ENCODE peak calls at places on chromosome 9, in eight cellular contexts. S, O, I, P, R, B, A and E are unnamed samples.

GRCh38 chr9:13322828-13323550 is 43.5 kb upstream of the MPDZ start:
- DNase-seq in S (no peak), P (no peak), O (no peak), R (no peak), A (no peak), I (peak; percentile 28), B (no peak), E (no peak)

GRCh38 chr9:130681769-130682489 is 11.7 kb upstream of the EXOSC2 start:
- DNase-seq in S (peak; percentile 53), O (no peak), P (peak; percentile 34), I (peak; percentile 57), A (no peak), R (no peak), B (no peak), E (no peak)

GRCh38 chr9:117116084-117116483 is 298.8 kb downstream of the ASTN2 start:
- DNase-seq in B (no peak), P (no peak), A (no peak), O (no peak), S (no peak), R (no peak), I (no peak), E (no peak)

GRCh38 chr9:6106576-6107339 is 91.3 kb upstream of the RANBP6 start:
- DNase-seq in I (peak; percentile 57), A (peak; percentile 28), O (peak; percentile 37), P (no peak), B (no peak), S (peak; percentile 17), R (no peak), E (no peak)

GRCh38 chr9:93252116-93252780 is 68.3 kb downstream of the WNK2 start:
- DNase-seq in S (no peak), I (no peak), O (no peak), R (no peak), P (no peak), B (no peak), A (no peak), E (no peak)

GRCh38 chr9:93467462-93467861 is 14.1 kb upstream of the FAM120AOS start:
- DNase-seq in P (no peak), O (no peak), S (no peak), B (no peak), R (no peak), I (no peak), A (no peak), E (peak; percentile 36)

GRCh38 chr9:80292231-80292630 is 720.5 kb downstream of the TLE4 start:
- DNase-seq in O (no peak), I (no peak), R (no peak), S (no peak), A (no peak), P (no peak), B (no peak), E (no peak)

GRCh38 chr9:15513335-15513734 is 2.6 kb upstream of the PSIP1 start:
- DNase-seq in B (no peak), P (no peak), I (peak; percentile 80), A (no peak), R (no peak), S (peak; percentile 9), O (no peak), E (no peak)

GRCh38 chr9:115036691-115037090 is 81.3 kb downstream of the TNC start:
- DNase-seq in B (no peak), R (no peak), P (no peak), O (no peak), S (no peak), A (no peak), I (no peak), E (no peak)

GRCh38 chr9:12195456-12195855 is 497.7 kb upstream of the TYRP1 start:
- DNase-seq in A (no peak), B (no peak), P (no peak), I (no peak), R (no peak), S (no peak), O (no peak), E (no peak)

GRCh38 chr9:19331877-19332276 is 48.2 kb downstream of the RPS6 start:
- DNase-seq in A (no peak), B (no peak), P (no peak), O (no peak), S (no peak), I (no peak), R (no peak), E (no peak)

GRCh38 chr9:16516887-16517286 is 353.6 kb downstream of the BNC2 start:
- DNase-seq in A (no peak), P (no peak), B (no peak), S (no peak), O (peak; percentile 24), R (no peak), I (no peak), E (no peak)

GRCh38 chr9:91882628-91883027 is 67.4 kb downstream of the ROR2 start:
- DNase-seq in A (no peak), I (no peak), P (no peak), R (no peak), S (no peak), B (no peak), O (no peak), E (no peak)

GRCh38 chr9:81132318-81132717 is 557.0 kb downstream of the TLE1 start:
- DNase-seq in A (no peak), R (no peak), B (no peak), S (no peak), I (no peak), P (no peak), O (no peak), E (no peak)

GRCh38 chr9:85142461-85143401 is 473.2 kb downstream of the NTRK2 start:
- DNase-seq in O (peak; percentile 17), B (no peak), A (peak; percentile 66), R (no peak), S (peak; percentile 17), I (no peak), P (no peak), E (no peak)

GRCh38 chr9:12497790-12498189 is 195.4 kb upstream of the TYRP1 start:
- DNase-seq in S (no peak), O (no peak), I (no peak), P (no peak), B (no peak), A (no peak), R (no peak), E (no peak)

GRCh38 chr9:71487046-71487445 is 281.3 kb downstream of the CEMIP2 start:
- DNase-seq in R (no peak), S (no peak), A (no peak), O (no peak), P (no peak), B (no peak), I (peak; percentile 52), E (no peak)

GRCh38 chr9:135230386-135230765 is 142.9 kb downstream of the OLFM1 start:
- DNase-seq in R (no peak), A (no peak), O (no peak), I (peak; percentile 17), P (no peak), S (no peak), B (no peak), E (no peak)

GRCh38 chr9:99054581-99054980 is 50.3 kb upstream of the TGFBR1 start:
- DNase-seq in A (no peak), S (peak; percentile 54), R (no peak), B (no peak), O (no peak), P (no peak), I (no peak), E (no peak)

GRCh38 chr9:135588886-135589595 is 27.5 kb downstream of the PAEP start:
- DNase-seq in A (no peak), I (peak; percentile 20), O (no peak), R (no peak), P (no peak), B (peak; percentile 66), S (no peak), E (no peak)

GRCh38 chr9:133977421-133978201 is 14.5 kb downstream of the VAV2 start:
- DNase-seq in S (no peak), R (no peak), I (no peak), A (no peak), B (no peak), P (no peak), O (no peak), E (no peak)

GRCh38 chr9:72506615-72507014 is 14.8 kb upstream of the TMC1 start:
- DNase-seq in R (no peak), S (no peak), B (no peak), I (no peak), P (no peak), O (no peak), A (no peak), E (no peak)

GRCh38 chr9:135579889-135580660 is 18.5 kb downstream of the PAEP start:
- DNase-seq in P (no peak), S (no peak), B (peak; percentile 55), O (no peak), A (no peak), I (no peak), R (no peak), E (no peak)

GRCh38 chr9:93058357-93059096 is at the start of gene SUSD3:
- DNase-seq in I (peak; percentile 89), R (peak; percentile 71), B (no peak), P (no peak), O (peak; percentile 12), A (no peak), S (peak; percentile 65), E (no peak)

GRCh38 chr9:107131108-107131799 is 151.8 kb upstream of the RAD23B start:
- DNase-seq in S (peak; percentile 17), B (no peak), P (no peak), R (no peak), A (no peak), O (no peak), I (peak; percentile 36), E (no peak)

GRCh38 chr9:71249729-71250317 is 128.4 kb upstream of the TRPM3 start:
- DNase-seq in I (no peak), A (peak; percentile 61), S (peak; percentile 37), O (peak; percentile 81), P (no peak), B (no peak), R (no peak), E (no peak)

GRCh38 chr9:117091529-117091928 is 323.3 kb downstream of the ASTN2 start:
- DNase-seq in I (peak; percentile 43), O (no peak), B (no peak), S (no peak), R (no peak), A (no peak), P (no peak), E (no peak)

GRCh38 chr9:121566401-121567141 is 66.9 kb upstream of the GGTA1 start:
- DNase-seq in R (no peak), O (peak; percentile 27), A (no peak), P (peak; percentile 71), S (peak; percentile 76), B (no peak), I (no peak), E (no peak)

GRCh38 chr9:982660-983240 is 6.3 kb downstream of the DMRT3 start:
- DNase-seq in B (no peak), P (no peak), O (no peak), R (no peak), S (peak; percentile 75), A (no peak), I (no peak), E (no peak)

GRCh38 chr9:90770339-90770738 is 31.3 kb upstream of the SYK start:
- DNase-seq in P (no peak), R (no peak), A (peak; percentile 24), S (no peak), O (no peak), I (no peak), B (no peak), E (no peak)

GRCh38 chr9:80351612-80352011 is 779.8 kb downstream of the TLE4 start:
- DNase-seq in O (no peak), B (no peak), S (no peak), I (no peak), A (no peak), R (no peak), P (no peak), E (no peak)

GRCh38 chr9:4382722-4383317 is 83.0 kb upstream of the GLIS3 start:
- DNase-seq in O (peak; percentile 69), I (no peak), S (peak; percentile 42), B (no peak), A (no peak), R (no peak), P (no peak), E (peak; percentile 6)

GRCh38 chr9:97852399-97853055 is 499 bp upstream of the FOXE1 start:
- DNase-seq in B (no peak), I (peak; percentile 58), A (no peak), P (no peak), S (no peak), R (no peak), O (no peak), E (no peak)

GRCh38 chr9:134304306-134304705 is 21.9 kb upstream of the RXRA start:
- DNase-seq in S (no peak), R (no peak), A (no peak), B (no peak), O (no peak), I (no peak), P (no peak), E (no peak)